ENCODE peak calls at places on chromosome 10, in seven cellular contexts. E is AG09319; W is T-helper 2 cell; D is activated naive CD4-positive, alpha-beta T cell; K is GM12892; O is NT2/D1; C is Daoy. F is an unnamed sample.

GRCh38 chr10:76547352-76547972 is 1090.1 kb downstream of the KCNMA1 start:
- DNase-seq in E (peak), W (no peak), D (peak), K (no peak), O (peak), C (peak), F (peak)

GRCh38 chr10:132382231-132382922 is 14.6 kb upstream of the PWWP2B start:
- DNase-seq in E (peak), W (no peak), D (no peak), K (no peak), O (no peak), C (peak), F (no peak)

GRCh38 chr10:12782537-12782936 is 219.0 kb downstream of the CCDC3 start:
- DNase-seq in E (no peak), W (no peak), D (peak), K (no peak), O (no peak), C (peak), F (peak)

GRCh38 chr10:72186633-72187330 is 29.0 kb upstream of the ANAPC16 start:
- DNase-seq in E (peak), W (no peak), D (no peak), K (no peak), O (no peak), C (no peak), F (no peak)

GRCh38 chr10:86733260-86733671 is 23.2 kb upstream of the BMPR1A start:
- DNase-seq in E (no peak), W (no peak), D (no peak), K (no peak), O (no peak), C (no peak), F (no peak)

GRCh38 chr10:21626457-21627161 is 92.6 kb downstream of the MLLT10 start:
- DNase-seq in E (no peak), W (no peak), D (no peak), K (no peak), O (no peak), C (no peak), F (no peak)

GRCh38 chr10:17548786-17549185 is 68.4 kb downstream of the HACD1 start:
- DNase-seq in E (no peak), W (no peak), D (no peak), K (no peak), O (no peak), C (no peak), F (no peak)

GRCh38 chr10:114551310-114551972 is 106.6 kb downstream of the ABLIM1 start:
- DNase-seq in E (no peak), W (no peak), D (no peak), K (no peak), O (no peak), C (peak), F (no peak)

GRCh38 chr10:22341190-22341935 is 3.9 kb upstream of the SPAG6 start:
- DNase-seq in E (no peak), W (no peak), D (no peak), K (no peak), O (no peak), C (peak), F (no peak)

GRCh38 chr10:11142809-11143208 is 125.1 kb downstream of the CELF2 start:
- DNase-seq in E (no peak), W (no peak), D (no peak), K (no peak), O (no peak), C (no peak), F (no peak)

GRCh38 chr10:10007972-10008371 is 1009.7 kb upstream of the CELF2 start:
- DNase-seq in E (no peak), W (no peak), D (no peak), K (no peak), O (no peak), C (no peak), F (no peak)

GRCh38 chr10:69848454-69848853 is 46.7 kb downstream of the COL13A1 start:
- DNase-seq in E (no peak), W (no peak), D (no peak), K (no peak), O (no peak), C (no peak), F (no peak)

GRCh38 chr10:7471720-7472367 is 61.0 kb upstream of the SFMBT2 start:
- DNase-seq in E (no peak), W (no peak), D (no peak), K (peak), O (no peak), C (no peak), F (no peak)

GRCh38 chr10:129853236-129853946 is 110.7 kb downstream of the EBF3 start:
- DNase-seq in E (no peak), W (no peak), D (no peak), K (no peak), O (no peak), C (no peak), F (no peak)

GRCh38 chr10:34396669-34397068 is 418.4 kb downstream of the PARD3 start:
- DNase-seq in E (no peak), W (no peak), D (no peak), K (no peak), O (no peak), C (no peak), F (no peak)

GRCh38 chr10:98272690-98273453 is 4.9 kb upstream of the LOXL4 start:
- DNase-seq in E (no peak), W (no peak), D (no peak), K (no peak), O (no peak), C (no peak), F (no peak)

GRCh38 chr10:126798649-126799048 is 106.6 kb upstream of the DOCK1 start:
- DNase-seq in E (no peak), W (no peak), D (no peak), K (no peak), O (no peak), C (no peak), F (no peak)

GRCh38 chr10:119734396-119735332 is 8.8 kb downstream of the INPP5F start:
- DNase-seq in E (no peak), W (no peak), D (no peak), K (no peak), O (no peak), C (peak), F (no peak)

GRCh38 chr10:86665868-86666267 is 2.4 kb upstream of the LDB3 start:
- DNase-seq in E (no peak), W (no peak), D (no peak), K (no peak), O (no peak), C (no peak), F (no peak)

GRCh38 chr10:102227050-102227449 is 951 bp downstream of the ELOVL3 start:
- DNase-seq in E (peak), W (no peak), D (no peak), K (no peak), O (no peak), C (no peak), F (no peak)

GRCh38 chr10:102395677-102396197 is at the start of gene NFKB2:
- DNase-seq in E (no peak), W (no peak), D (no peak), K (no peak), O (no peak), C (no peak), F (no peak)

GRCh38 chr10:124351481-124352220 is 67.1 kb downstream of the OAT start:
- DNase-seq in E (no peak), W (no peak), D (no peak), K (no peak), O (no peak), C (no peak), F (no peak)

GRCh38 chr10:78712147-78712546 is 356.6 kb upstream of the ZMIZ1 start:
- DNase-seq in E (no peak), W (no peak), D (no peak), K (no peak), O (no peak), C (no peak), F (no peak)

GRCh38 chr10:61319550-61320256 is 133.5 kb downstream of the TMEM26 start:
- DNase-seq in E (no peak), W (no peak), D (no peak), K (no peak), O (no peak), C (peak), F (no peak)

GRCh38 chr10:127585519-127586023 is 36.5 kb downstream of the NPS start:
- DNase-seq in E (no peak), W (no peak), D (no peak), K (no peak), O (no peak), C (no peak), F (no peak)

GRCh38 chr10:128087146-128087883 is 38.9 kb downstream of the MKI67 start:
- DNase-seq in E (no peak), W (no peak), D (no peak), K (no peak), O (no peak), C (no peak), F (no peak)

GRCh38 chr10:92567952-92568600 is 5.8 kb downstream of the IDE start:
- DNase-seq in E (no peak), W (no peak), D (no peak), K (no peak), O (no peak), C (peak), F (no peak)

GRCh38 chr10:4131407-4132215 is 346.6 kb upstream of the KLF6 start:
- DNase-seq in E (peak), W (no peak), D (no peak), K (no peak), O (no peak), C (peak), F (no peak)

GRCh38 chr10:23448802-23449570 is 10.1 kb downstream of the OTUD1 start:
- DNase-seq in E (no peak), W (no peak), D (no peak), K (peak), O (no peak), C (no peak), F (no peak)

GRCh38 chr10:72525277-72525676 is 100.6 kb downstream of the MICU1 start:
- DNase-seq in E (no peak), W (no peak), D (no peak), K (no peak), O (no peak), C (no peak), F (no peak)

GRCh38 chr10:43689618-43689954 is 40.9 kb upstream of the ZNF32 start:
- DNase-seq in E (no peak), W (no peak), D (no peak), K (peak), O (no peak), C (peak), F (peak)

GRCh38 chr10:24989867-24990266 is 26.1 kb downstream of the ENKUR start:
- DNase-seq in E (no peak), W (no peak), D (no peak), K (no peak), O (no peak), C (no peak), F (no peak)

GRCh38 chr10:30769361-30769760 is 139.8 kb upstream of the LYZL2 start:
- DNase-seq in E (no peak), W (no peak), D (no peak), K (no peak), O (no peak), C (no peak), F (no peak)

GRCh38 chr10:44908071-44908709 is 2.9 kb upstream of the TMEM72 start:
- DNase-seq in E (peak), W (no peak), D (no peak), K (no peak), O (peak), C (peak), F (no peak)

GRCh38 chr10:126459878-126460481 is 71.7 kb upstream of the ADAM12 start:
- DNase-seq in E (peak), W (no peak), D (no peak), K (no peak), O (no peak), C (peak), F (no peak)

F was measured in prostate gland.